ENCODE peak calls at places on chromosome 13, in seven cellular contexts. R is neural progenitor cell; C is transverse colon; F is suprapubic skin; E is uterus; J is CD8-positive, alpha-beta memory T cell; I is astrocyte. L is an unnamed sample.
A peak's percentile ranks its signal among the peaks of the same experiment; 100 is the strongest.

GRCh38 chr13:44573790-44574465 is 2.2 kb downstream of the TSC22D1 start:
- DNase-seq in J (no peak), I (peak; percentile 76), R (peak; percentile 60), F (no peak), E (no peak), C (no peak), L (peak; percentile 22)

GRCh38 chr13:83780201-83780600 is 102.1 kb downstream of the SLITRK1 start:
- DNase-seq in R (peak; percentile 39), I (peak; percentile 8), F (no peak), C (no peak), J (no peak), E (no peak), L (no peak)

GRCh38 chr13:62483774-62484173 is 1068.1 kb upstream of the PCDH20 start:
- DNase-seq in R (peak; percentile 35), J (no peak), E (no peak), I (peak; percentile 7), C (no peak), F (no peak), L (no peak)

GRCh38 chr13:113153810-113154748 is 4.4 kb upstream of the PROZ start:
- DNase-seq in C (peak; percentile 85), J (peak; percentile 70), I (peak; percentile 39), E (peak; percentile 78), F (peak; percentile 90), R (peak; percentile 84), L (peak; percentile 81)

GRCh38 chr13:30158774-30159445 is 148.4 kb downstream of the KATNAL1 start:
- DNase-seq in E (peak; percentile 51), R (no peak), I (peak; percentile 84), C (no peak), F (no peak), J (peak; percentile 48), L (no peak)

GRCh38 chr13:39451301-39451700 is 151.7 kb downstream of the LHFPL6 start:
- DNase-seq in R (no peak), E (no peak), C (no peak), J (no peak), I (peak; percentile 25), F (no peak), L (peak; percentile 30)

GRCh38 chr13:100594731-100595130 is 6.1 kb upstream of the GGACT start:
- DNase-seq in E (no peak), I (no peak), F (no peak), J (no peak), C (peak; percentile 38), R (peak; percentile 63), L (peak; percentile 56)

GRCh38 chr13:39034085-39034484 is 3.8 kb downstream of the PROSER1 start:
- DNase-seq in R (no peak), J (no peak), C (no peak), F (no peak), I (no peak), E (no peak), L (no peak)

GRCh38 chr13:36072536-36072935 is 58.6 kb downstream of the DCLK1 start:
- DNase-seq in F (no peak), R (no peak), I (no peak), C (no peak), E (no peak), J (no peak), L (no peak)

GRCh38 chr13:105153626-105154025 is 1381.8 kb downstream of the EFNB2 start:
- DNase-seq in I (no peak), F (no peak), E (no peak), R (no peak), J (no peak), C (no peak), L (no peak)

GRCh38 chr13:80742027-80742426 is 401.1 kb upstream of the SPRY2 start:
- DNase-seq in E (no peak), I (no peak), C (no peak), R (no peak), J (no peak), F (no peak), L (no peak)

GRCh38 chr13:79869326-79869725 is 388.4 kb downstream of the NDFIP2 start:
- DNase-seq in J (no peak), F (no peak), C (no peak), E (no peak), I (peak; percentile 21), R (no peak), L (no peak)

GRCh38 chr13:97901716-97902115 is 51.8 kb upstream of the IPO5 start:
- DNase-seq in F (no peak), J (no peak), E (no peak), I (no peak), R (no peak), C (no peak), L (no peak)

DNA sequence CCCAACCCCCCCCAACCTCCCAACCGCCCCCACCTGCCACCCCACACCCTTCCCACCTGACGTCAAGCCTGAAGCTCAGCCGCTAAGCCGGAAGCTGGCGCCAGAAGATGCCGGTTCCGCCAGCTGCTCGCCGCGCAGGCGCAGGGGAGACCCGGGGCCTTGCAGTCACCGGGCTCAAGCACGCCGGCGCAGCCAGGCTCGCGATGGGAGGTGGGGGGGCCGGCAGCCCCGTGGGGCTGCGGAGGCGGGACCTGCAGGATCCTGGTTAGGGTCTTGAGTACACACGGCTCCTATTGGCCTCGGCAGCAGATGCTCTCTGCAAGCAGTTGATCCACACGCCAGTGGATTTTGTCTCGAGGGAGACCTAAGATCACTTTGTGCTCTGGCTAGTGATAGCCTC is at the start of gene LIG4:
- DNase-seq in E (peak; percentile 85), C (peak; percentile 93), R (peak; percentile 98), J (peak; percentile 92), I (peak; percentile 86), F (peak; percentile 91), L (peak; percentile 94)
- H3K4me1 ChIP-seq in E (no peaks in the 10 kb centered on the region), C (peaks cover 11% of the 10 kb centered on the region), R (peaks cover 13% of the 10 kb centered on the region), J (peaks cover 43% of the 10 kb centered on the region), I (peaks cover 19% of the 10 kb centered on the region), F (peaks cover 50% of the 10 kb centered on the region), L (peaks cover 42% of the 10 kb centered on the region)

GRCh38 chr13:51292000-51292550 is 47.4 kb upstream of the SERPINE3 start:
- DNase-seq in I (peak; percentile 78), E (no peak), C (no peak), R (no peak), F (no peak), J (no peak), L (no peak)

GRCh38 chr13:51291341-51291740 is 48.1 kb upstream of the SERPINE3 start:
- DNase-seq in I (peak; percentile 65), E (peak; percentile 42), R (no peak), F (no peak), C (no peak), J (no peak), L (no peak)

GRCh38 chr13:51286135-51287002 is 53.1 kb upstream of the SERPINE3 start:
- DNase-seq in R (peak; percentile 88), E (peak; percentile 74), C (peak; percentile 80), J (peak; percentile 22), I (no peak), F (no peak), L (peak; percentile 80)

GRCh38 chr13:51284339-51284738 is 55.2 kb upstream of the SERPINE3 start:
- DNase-seq in J (no peak), E (no peak), C (no peak), F (no peak), I (no peak), R (no peak), L (no peak)

DNA sequence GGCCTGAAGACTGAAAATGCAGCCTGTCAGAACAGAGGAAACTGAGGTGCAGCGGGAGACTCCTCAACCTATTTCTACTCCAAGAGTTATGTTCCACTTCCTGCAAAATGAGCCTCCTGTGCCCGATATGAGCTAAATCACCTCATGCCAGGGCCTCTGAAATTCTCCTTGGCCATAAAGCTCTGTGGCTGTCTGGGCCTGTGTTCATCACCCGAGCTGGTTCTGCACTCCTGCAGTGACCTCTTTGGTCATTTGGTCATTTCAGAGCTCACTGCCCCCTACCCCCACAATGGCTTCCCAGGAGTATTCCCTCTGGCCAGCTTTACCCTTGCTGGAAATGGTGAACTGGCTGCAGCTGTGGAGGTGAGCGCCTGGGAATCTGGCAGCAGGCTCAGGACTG is 51.7 kb upstream of the SERPINE3 start:
- DNase-seq in R (no peak), C (no peak), I (no peak), F (no peak), J (no peak), E (no peak), L (no peak)
- H3K4me1 ChIP-seq in R (peaks cover 16% of the 10 kb centered on the region), C (no peaks in the 10 kb centered on the region), I (peaks cover 9% of the 10 kb centered on the region), F (no peaks in the 10 kb centered on the region), J (no peaks in the 10 kb centered on the region), E (no peaks in the 10 kb centered on the region), L (peaks cover 15% of the 10 kb centered on the region)

GRCh38 chr13:23845309-23845708 is 43.9 kb downstream of the MIPEP start:
- DNase-seq in I (no peak), R (no peak), C (no peak), F (no peak), J (no peak), E (no peak), L (no peak)

GRCh38 chr13:23848019-23848418 is 41.2 kb downstream of the MIPEP start:
- DNase-seq in I (no peak), R (no peak), F (no peak), J (no peak), C (no peak), E (no peak), L (no peak)

GRCh38 chr13:23844132-23844531 is 45.1 kb downstream of the MIPEP start:
- DNase-seq in E (no peak), F (no peak), J (no peak), C (no peak), I (no peak), R (no peak), L (no peak)

GRCh38 chr13:23847545-23847944 is 41.7 kb downstream of the MIPEP start:
- DNase-seq in C (no peak), F (no peak), E (no peak), J (no peak), R (no peak), I (no peak), L (no peak)

DNA sequence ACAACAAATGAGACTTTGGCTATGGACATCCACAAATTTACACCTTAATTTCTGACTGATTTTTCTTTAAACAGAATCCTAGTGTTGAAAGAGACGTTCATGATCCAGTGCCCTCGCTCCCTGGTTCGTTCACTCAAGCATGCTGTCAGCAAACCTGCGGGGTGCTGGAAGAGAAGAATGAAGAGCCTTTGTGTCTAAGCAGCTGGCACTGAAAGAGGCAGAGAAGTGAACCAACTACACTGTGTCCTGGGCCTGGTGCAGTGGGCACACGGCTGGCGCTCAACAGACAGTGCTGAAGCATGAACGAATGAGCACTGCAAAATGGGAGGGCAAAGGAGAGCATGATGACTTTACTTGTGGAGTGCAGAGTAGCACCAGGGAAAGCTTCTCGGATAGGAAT is 46.8 kb downstream of the MIPEP start:
- DNase-seq in C (no peak), E (no peak), R (peak; percentile 61), F (no peak), I (no peak), J (no peak), L (no peak)
- H3K4me1 ChIP-seq in C (no peaks in the 10 kb centered on the region), E (no peaks in the 10 kb centered on the region), R (peaks cover 16% of the 10 kb centered on the region), F (peaks cover under 1% of the 10 kb centered on the region), I (no peaks in the 10 kb centered on the region), J (no peaks in the 10 kb centered on the region), L (no peaks in the 10 kb centered on the region)

DNA sequence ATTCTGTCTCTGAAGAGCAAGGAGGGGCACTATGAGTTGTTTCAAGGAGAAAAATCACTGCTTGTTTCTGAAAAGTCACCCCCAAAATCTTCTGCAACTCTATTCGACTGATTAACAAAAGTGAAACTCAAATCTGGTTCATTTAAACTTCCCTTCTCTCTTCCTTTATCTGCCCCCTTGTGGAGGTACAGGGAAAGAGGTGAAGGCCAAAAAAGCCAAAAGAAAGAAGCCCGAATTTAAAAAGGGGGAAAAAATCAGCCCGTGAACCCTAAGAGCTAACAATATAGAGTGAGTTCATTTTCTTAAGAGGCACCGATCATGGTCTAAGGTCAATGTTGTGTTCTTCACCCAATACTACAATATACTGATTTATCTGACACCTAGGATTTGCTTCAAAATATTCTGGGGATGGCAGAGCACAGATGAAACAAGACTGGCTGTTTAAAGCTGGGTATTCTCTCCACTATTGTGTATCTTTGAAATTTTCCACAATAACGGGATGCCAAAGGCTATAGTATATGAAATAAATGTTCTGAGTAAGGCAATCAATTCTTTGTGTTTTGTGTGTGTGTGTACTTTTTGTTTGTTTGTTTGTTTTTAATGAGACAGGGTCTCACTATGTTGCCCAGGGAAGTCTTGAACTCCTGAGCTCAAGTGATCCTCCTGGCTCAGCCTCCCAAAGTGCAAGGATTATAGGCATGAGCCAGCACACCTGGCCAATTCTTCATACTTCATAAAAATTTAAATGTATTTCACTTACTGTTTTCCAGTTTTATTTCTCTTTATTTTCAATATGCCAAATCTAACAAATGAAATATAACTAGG is 55.0 kb upstream of the EEF1AKMT1 start:
- DNase-seq in R (peak; percentile 72), F (no peak), C (peak; percentile 12), E (peak; percentile 39), J (peak; percentile 58), I (no peak), L (no peak)
- H3K4me1 ChIP-seq in R (no peaks in the 10 kb centered on the region), F (peaks cover 8% of the 10 kb centered on the region), C (no peaks in the 10 kb centered on the region), E (no peaks in the 10 kb centered on the region), J (no peaks in the 10 kb centered on the region), I (peaks cover 25% of the 10 kb centered on the region), L (no peaks in the 10 kb centered on the region)